ENCODE peak calls at places on chromosomes 1 and 21, in six cellular contexts. I is lower leg skin, G is mucosa of descending colon, D is cardiac fibroblast, L is upper lobe of left lung, C is A549. Q is an unnamed sample.

GRCh38 chr1:31643976-31644559 is 608 bp downstream of the PEF1 start:
- DNase-seq in G (no peak), D (no peak), I (no peak), L (no peak), C (no peak), Q (no peak)

GRCh38 chr21:44485254-44485793 is 30.0 kb downstream of the LRRC3 start:
- DNase-seq in I (no peak), D (peak; percentile 51), L (peak; percentile 61), C (peak; percentile 51), G (no peak), Q (peak; percentile 48)

GRCh38 chr1:238406098-238406497 is 515.4 kb upstream of the ZP4 start:
- DNase-seq in C (no peak), G (no peak), L (no peak), I (no peak), D (no peak), Q (no peak)

GRCh38 chr1:184110253-184111204 is 59.0 kb downstream of the TSEN15 start:
- DNase-seq in I (no peak), L (no peak), D (no peak), G (no peak), C (no peak), Q (no peak)

GRCh38 chr1:37094302-37094701 is 60.0 kb upstream of the GRIK3 start:
- DNase-seq in G (no peak), L (no peak), I (no peak), C (no peak), D (no peak), Q (no peak)

GRCh38 chr1:209877109-209877764 is 49.5 kb downstream of the UTP25 start:
- DNase-seq in I (no peak), L (no peak), D (no peak), C (no peak), G (no peak), Q (no peak)

GRCh38 chr21:34630536-34631143 is 15.7 kb upstream of the RCAN1 start:
- DNase-seq in D (peak; percentile 70), G (no peak), I (peak; percentile 26), C (peak; percentile 41), L (no peak), Q (peak; percentile 34)

GRCh38 chr1:109804660-109805059 is 40.9 kb upstream of the EPS8L3 start:
- DNase-seq in I (no peak), L (peak; percentile 6), D (no peak), G (no peak), C (no peak), Q (no peak)

GRCh38 chr1:18309552-18310155 is 171.1 kb upstream of the KLHDC7A start:
- DNase-seq in D (no peak), G (no peak), I (no peak), L (no peak), C (no peak), Q (no peak)

GRCh38 chr1:198776602-198777029 is 137.8 kb downstream of the PTPRC start:
- DNase-seq in G (peak; percentile 57), D (peak; percentile 99), L (peak; percentile 83), C (no peak), I (peak; percentile 68), Q (peak; percentile 94)

GRCh38 chr1:116820362-116820761 is 66.1 kb downstream of the CD2 start:
- DNase-seq in C (no peak), D (peak; percentile 97), L (no peak), I (peak; percentile 32), G (no peak), Q (peak; percentile 38)

GRCh38 chr1:154182342-154183044 is 9.4 kb downstream of the TPM3 start:
- DNase-seq in I (peak; percentile 62), L (peak; percentile 94), C (peak; percentile 65), G (peak; percentile 91), D (peak; percentile 79), Q (peak; percentile 90)
- TF ChIP-seq CTCF in I (no peak), L (no peak), C (no peak), G (no peak), D (no peak), Q (no peak)

GRCh38 chr1:152613511-152613910 is at the start of gene LCE3B:
- DNase-seq in L (no peak), I (no peak), D (no peak), C (no peak), G (no peak), Q (no peak)
- H3K4me3 ChIP-seq in L (no peak within 1 kb of the TSS), I (no peak within 1 kb of the TSS), D (no peak within 1 kb of the TSS), C (no peak within 1 kb of the TSS), G (no peak within 1 kb of the TSS), Q (no peak within 1 kb of the TSS)

GRCh38 chr1:72431810-72432209 is 149.5 kb upstream of the NEGR1 start:
- DNase-seq in G (no peak), L (no peak), C (no peak), I (no peak), D (peak; percentile 38), Q (no peak)
- TF ChIP-seq CTCF in G (no peak), L (no peak), C (no peak), I (no peak), D (no peak), Q (no peak)

GRCh38 chr1:240650877-240651276 is 38.9 kb upstream of the GREM2 start:
- DNase-seq in D (no peak), I (no peak), G (no peak), L (no peak), C (no peak), Q (no peak)

GRCh38 chr1:240649733-240650700 is 38.1 kb upstream of the GREM2 start:
- DNase-seq in L (no peak), G (no peak), C (no peak), D (no peak), I (no peak), Q (no peak)

GRCh38 chr1:240652554-240652953 is 40.6 kb upstream of the GREM2 start:
- DNase-seq in L (no peak), C (no peak), G (no peak), I (peak; percentile 58), D (no peak), Q (no peak)

GRCh38 chr1:240658312-240658975 is 46.5 kb upstream of the GREM2 start:
- DNase-seq in L (no peak), D (peak; percentile 8), C (no peak), G (no peak), I (no peak), Q (no peak)

GRCh38 chr1:240653030-240653429 is 41.1 kb upstream of the GREM2 start:
- DNase-seq in D (no peak), I (no peak), L (no peak), G (no peak), C (no peak), Q (no peak)
- H3K4me3 ChIP-seq in D (no peak overlapping the region), I (no peak overlapping the region), L (no peak overlapping the region), G (no peak overlapping the region), C (no peak overlapping the region), Q (no peak overlapping the region)

GRCh38 chr1:84492726-84493125 is 13.5 kb upstream of the SPATA1 start:
- DNase-seq in I (no peak), L (no peak), D (no peak), C (no peak), G (no peak), Q (no peak)
- TF ChIP-seq CTCF in I (no peak), L (no peak), D (no peak), C (no peak), G (no peak), Q (no peak)

DNA sequence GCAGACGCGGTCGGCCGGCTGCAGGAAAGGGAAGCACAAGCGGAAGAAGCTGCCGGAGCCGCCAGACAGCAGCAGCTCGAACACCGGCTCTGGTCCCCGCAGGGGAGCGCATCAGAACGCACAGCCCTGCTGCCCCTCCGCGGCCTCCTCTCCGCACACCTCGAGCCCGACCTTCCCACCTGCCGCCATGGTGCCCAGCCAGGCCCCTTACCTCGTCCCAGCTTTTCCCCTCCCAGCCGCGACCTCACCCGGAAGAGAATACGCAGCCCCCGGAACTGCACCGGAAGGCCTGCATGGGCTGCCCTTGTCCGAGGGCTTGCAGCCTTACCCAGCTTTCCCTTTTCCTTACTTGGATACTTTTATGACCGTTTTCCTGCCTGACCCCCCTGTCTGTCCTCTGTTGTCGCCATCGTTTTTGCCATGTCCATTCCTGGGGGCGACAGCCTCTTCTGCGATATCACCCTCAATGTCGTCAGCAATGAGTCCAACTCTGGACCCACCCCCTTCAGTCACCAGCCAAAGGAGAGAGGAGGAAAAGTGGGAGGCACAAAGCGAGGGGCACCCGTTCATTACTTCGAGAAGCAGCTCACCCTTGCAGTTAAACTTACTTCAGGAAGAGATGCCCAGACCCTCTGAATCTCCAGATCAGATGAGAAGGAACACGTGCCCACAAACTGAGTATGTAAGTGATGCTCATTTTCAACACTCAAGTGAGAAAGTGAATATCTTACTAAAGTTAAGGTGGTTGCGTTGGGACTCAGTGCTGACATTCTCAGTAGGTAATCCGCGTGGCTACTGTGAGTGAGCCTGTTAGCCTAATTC is 25.5 kb downstream of the UTS2 start:
- DNase-seq in L (no peak), D (no peak), I (no peak), C (no peak), G (no peak), Q (no peak)
- H3K4me3 ChIP-seq in L (peak overlapping the region; percentile 46), D (peak overlapping the region; percentile 32), I (no peak overlapping the region), C (no peak overlapping the region), G (no peak overlapping the region), Q (peak overlapping the region; percentile 10)

GRCh38 chr1:169133801-169134558 is 27.5 kb downstream of the ATP1B1 start:
- DNase-seq in C (no peak), D (no peak), G (no peak), L (no peak), I (no peak), Q (peak; percentile 41)
- TF ChIP-seq CTCF in C (peak; percentile 45), D (no peak), G (no peak), L (peak; percentile 11), I (no peak), Q (peak; percentile 19)

DNA sequence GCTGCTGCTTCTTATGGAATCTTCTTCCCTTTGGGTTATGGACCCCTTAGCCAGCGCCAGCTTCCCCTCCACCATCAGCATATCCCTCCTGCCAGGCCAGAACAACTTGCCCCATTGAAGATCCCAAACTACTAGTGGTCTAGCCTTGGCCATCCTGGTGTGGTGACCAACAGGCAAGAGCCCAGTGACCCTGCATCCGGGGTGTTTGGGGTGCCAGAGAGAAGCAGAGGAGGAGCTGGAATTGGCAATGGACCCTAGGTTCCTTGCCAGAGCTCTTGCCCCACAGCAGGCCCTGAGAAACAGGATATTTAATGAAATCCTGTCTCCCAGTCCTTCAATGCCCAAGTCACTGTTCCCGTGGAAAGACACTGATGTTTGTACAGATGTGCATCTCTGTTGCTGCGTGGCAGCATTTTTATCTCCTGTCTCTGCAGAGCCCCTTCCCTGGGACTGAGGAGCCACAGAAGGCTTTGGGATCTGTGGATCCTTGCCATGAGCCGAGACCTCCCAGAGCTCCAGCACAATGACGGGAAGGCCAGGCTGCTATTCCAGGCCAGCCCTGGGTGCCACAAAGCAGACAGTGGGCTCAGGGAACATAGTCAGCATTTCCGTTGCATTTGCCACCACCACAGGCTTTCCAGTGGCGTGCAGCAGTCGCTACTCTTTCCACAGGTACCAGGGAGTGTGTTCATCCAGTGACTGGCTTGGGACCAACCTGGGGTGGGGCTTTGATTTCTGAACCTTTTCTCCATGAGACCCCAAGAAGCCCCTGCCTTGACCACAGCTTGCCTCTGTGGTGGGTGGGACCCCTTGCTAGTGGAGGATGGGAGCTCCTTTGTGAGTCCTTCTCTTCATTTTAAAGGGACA is 21.6 kb downstream of the NAV1 start:
- DNase-seq in L (no peak), C (no peak), I (no peak), D (no peak), G (no peak), Q (no peak)
- H3K4me3 ChIP-seq in L (no peak overlapping the region), C (no peak overlapping the region), I (no peak overlapping the region), D (no peak overlapping the region), G (no peak overlapping the region), Q (no peak overlapping the region)

Q was measured in foreskin fibroblast.